ENCODE peak calls at places on chromosomes 12 and 14, in four cellular contexts. Q is Panc1, B is transverse colon, S is breast epithelium. C is an unnamed sample.
A peak's percentile ranks its signal among the peaks of the same experiment; 100 is the strongest.

GRCh38 chr12:17609152-17609551 is 480.8 kb downstream of the RERGL start:
- DNase-seq in S (no peak), Q (no peak), B (no peak), C (no peak)

GRCh38 chr12:14741153-14741552 is 44.8 kb upstream of the GUCY2C start:
- DNase-seq in S (no peak), B (no peak), Q (no peak), C (no peak)

GRCh38 chr12:54259194-54260011 is 20.5 kb downstream of the CBX5 start:
- DNase-seq in Q (no peak), B (peak; percentile 64), S (no peak), C (peak; percentile 92)

GRCh38 chr14:64584185-64584584 is 34.4 kb downstream of the PPP1R36 start:
- DNase-seq in S (no peak), Q (no peak), B (no peak), C (no peak)

GRCh38 chr12:93402333-93403311 is 24.9 kb downstream of the NUDT4 start:
- DNase-seq in Q (no peak), S (no peak), B (no peak), C (no peak)

GRCh38 chr14:101108579-101109346 is 205.2 kb upstream of the RTL1 start:
- DNase-seq in S (no peak), B (no peak), Q (no peak), C (no peak)

GRCh38 chr14:36661506-36662257 is at the start of gene PAX9:
- DNase-seq in B (peak; percentile 86), S (peak; percentile 80), Q (peak; percentile 74), C (peak; percentile 56)

GRCh38 chr12:107670999-107671643 is 14.5 kb upstream of the PWP1 start:
- DNase-seq in B (peak; percentile 27), S (no peak), Q (no peak), C (no peak)

DNA sequence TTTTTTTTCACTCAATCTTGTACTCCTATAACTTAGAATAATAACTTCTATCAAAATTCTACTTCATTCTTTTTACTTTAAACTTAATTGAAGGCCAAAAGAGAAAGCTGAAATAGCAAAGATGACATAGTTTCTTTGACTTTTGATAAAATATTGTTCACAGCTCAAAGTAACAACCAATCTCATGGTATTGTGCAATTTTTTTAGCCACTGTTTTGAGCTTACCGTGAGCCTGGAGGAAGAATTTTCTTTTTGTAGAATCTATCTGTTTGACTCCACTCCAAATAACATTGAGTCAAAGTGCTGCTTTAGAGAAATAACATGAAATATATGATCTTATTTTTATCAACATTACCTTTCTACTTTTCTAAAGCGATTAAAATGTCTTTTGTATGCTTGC is 903.9 kb upstream of the FOXG1 start:
- DNase-seq in Q (no peak), S (no peak), B (no peak), C (no peak)
- H3K27ac ChIP-seq in Q (no peak overlapping the region), S (no peak overlapping the region), B (no peak overlapping the region), C (no peak overlapping the region)

GRCh38 chr12:103962493-103962892 is 3.2 kb upstream of the TDG start:
- DNase-seq in S (no peak), Q (no peak), B (no peak), C (no peak)
- TF ChIP-seq POLR2AphosphoS5 in S (no peak), Q (no peak), B (no peak), C (peak; percentile 29)

DNA sequence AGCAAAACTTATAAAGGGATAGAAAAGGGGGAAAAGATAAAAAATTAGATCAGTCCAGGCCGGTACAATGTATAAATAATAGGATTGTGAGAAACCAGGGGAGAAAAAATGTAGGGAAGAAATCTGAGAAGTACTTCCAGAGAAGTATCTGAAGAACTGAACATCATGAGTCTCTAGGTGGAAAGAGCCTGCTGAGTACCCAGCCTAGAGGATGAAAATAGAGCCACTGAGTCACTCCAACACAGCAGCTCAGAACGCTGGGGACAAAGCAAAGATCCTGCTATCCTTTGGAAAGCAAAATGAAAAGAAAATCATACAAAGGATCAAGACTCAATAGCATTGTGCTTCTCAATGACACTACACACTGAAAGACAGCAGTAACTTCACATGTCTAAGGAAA is 138.0 kb downstream of the ANO6 start:
- DNase-seq in Q (no peak), B (no peak), S (no peak), C (no peak)
- H3K27ac ChIP-seq in Q (no peak overlapping the region), B (no peak overlapping the region), S (no peak overlapping the region), C (no peak overlapping the region)

GRCh38 chr12:3529281-3529680 is 38.3 kb downstream of the PRMT8 start:
- DNase-seq in S (no peak), Q (no peak), B (no peak), C (no peak)
- TF ChIP-seq POLR2AphosphoS5 in S (no peak), Q (no peak), B (no peak), C (no peak)

GRCh38 chr12:11718105-11718504 is 68.6 kb downstream of the ETV6 start:
- DNase-seq in S (no peak), B (peak; percentile 27), Q (no peak), C (no peak)

GRCh38 chr12:11717533-11717961 is 68.1 kb downstream of the ETV6 start:
- DNase-seq in S (no peak), Q (no peak), B (no peak), C (no peak)

GRCh38 chr12:11722071-11722470 is 72.6 kb downstream of the ETV6 start:
- DNase-seq in S (no peak), Q (no peak), B (no peak), C (no peak)

GRCh38 chr12:11718768-11719253 is 69.3 kb downstream of the ETV6 start:
- DNase-seq in S (no peak), B (no peak), Q (no peak), C (no peak)

GRCh38 chr12:11719678-11720099 is 70.2 kb downstream of the ETV6 start:
- DNase-seq in B (peak; percentile 39), S (no peak), Q (no peak), C (peak; percentile 72)
- H3K27ac ChIP-seq in B (peak overlapping the region; percentile 51), S (peak overlapping the region; percentile 41), Q (no peak overlapping the region), C (no peak overlapping the region)

DNA sequence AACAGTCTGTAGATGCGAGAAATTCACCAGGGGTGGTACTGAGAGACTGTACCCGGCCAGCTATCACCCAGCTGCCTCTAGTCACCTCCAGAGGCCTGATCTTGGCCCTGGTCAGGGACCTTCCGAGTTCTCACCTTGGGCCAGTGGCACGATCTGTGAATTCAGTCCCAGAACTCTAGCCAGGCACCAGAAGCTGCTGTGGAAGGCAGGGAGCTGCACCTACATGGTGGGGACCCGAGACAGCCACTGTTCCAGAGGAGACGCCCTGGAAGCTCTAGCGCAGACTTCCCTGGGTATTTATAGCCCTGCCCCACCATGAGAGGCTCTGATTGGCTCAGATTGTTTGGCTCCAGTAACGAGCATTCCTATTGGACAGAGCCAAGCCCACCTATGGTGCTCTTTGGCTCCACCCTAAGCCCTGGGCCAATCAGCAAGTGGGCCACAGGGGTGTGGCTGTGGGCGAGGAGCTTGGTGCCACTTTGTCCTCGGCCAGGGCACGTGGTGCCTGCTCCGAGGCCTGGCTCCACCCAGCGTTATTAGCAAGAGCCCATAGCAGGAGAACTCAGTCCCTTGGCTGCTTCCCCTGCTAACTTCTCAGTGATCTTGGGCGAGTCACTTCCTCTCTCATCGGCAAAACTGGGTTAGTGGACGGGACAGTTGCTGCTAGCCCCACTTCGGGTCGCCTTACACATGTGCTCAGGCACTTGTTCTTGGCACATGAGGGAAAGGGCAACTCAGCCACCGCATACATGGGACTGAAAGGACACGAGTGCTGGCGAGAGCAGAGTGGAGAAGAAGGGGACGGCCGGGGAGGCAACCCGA is 89.0 kb upstream of the BCL11B start:
- DNase-seq in Q (no peak), S (no peak), B (no peak), C (no peak)
- TF ChIP-seq POLR2AphosphoS5 in Q (no peak), S (no peak), B (no peak), C (no peak)

GRCh38 chr14:92440345-92441003 is 73.1 kb upstream of the RIN3 start:
- DNase-seq in S (no peak), B (no peak), Q (no peak), C (no peak)
- H3K27ac ChIP-seq in S (no peak overlapping the region), B (no peak overlapping the region), Q (no peak overlapping the region), C (no peak overlapping the region)

C was measured in SK-N-MC.